ENCODE peak calls at places on chromosomes 11 and 22, in seven cellular contexts. One of them, this sample, is unnamed.

GRCh38 chr11:85766801-85767200 is 44.1 kb downstream of the SYTL2 start:
- DNase-seq in fibroblast of pulmonary artery: no peak
- DNase-seq in adrenal gland: no peak
- DNase-seq in neural progenitor cell: no peak
- DNase-seq in IMR-90: peak; percentile 44
- DNase-seq in cardiac fibroblast: no peak
- DNase-seq in astrocyte: no peak
- DNase-seq in this sample: no peak

GRCh38 chr22:50134481-50134880 is 36.0 kb upstream of the PANX2 start:
- DNase-seq in cardiac fibroblast: no peak
- DNase-seq in adrenal gland: no peak
- DNase-seq in astrocyte: no peak
- DNase-seq in fibroblast of pulmonary artery: no peak
- DNase-seq in IMR-90: no peak
- DNase-seq in neural progenitor cell: no peak
- DNase-seq in this sample: no peak

GRCh38 chr11:83006877-83007330 is 64.8 kb downstream of the RAB30 start:
- DNase-seq in fibroblast of pulmonary artery: no peak
- DNase-seq in adrenal gland: peak; percentile 64
- DNase-seq in cardiac fibroblast: no peak
- DNase-seq in IMR-90: no peak
- DNase-seq in neural progenitor cell: no peak
- DNase-seq in astrocyte: no peak
- DNase-seq in this sample: no peak

GRCh38 chr11:128717581-128717980 is 23.7 kb downstream of the FLI1 start:
- DNase-seq in astrocyte: no peak
- DNase-seq in fibroblast of pulmonary artery: no peak
- DNase-seq in cardiac fibroblast: no peak
- DNase-seq in IMR-90: no peak
- DNase-seq in neural progenitor cell: no peak
- DNase-seq in adrenal gland: no peak
- DNase-seq in this sample: no peak

GRCh38 chr11:111119751-111120150 is 125.8 kb upstream of the POU2AF2 start:
- DNase-seq in cardiac fibroblast: peak; percentile 11
- DNase-seq in astrocyte: no peak
- DNase-seq in adrenal gland: no peak
- DNase-seq in IMR-90: no peak
- DNase-seq in neural progenitor cell: no peak
- DNase-seq in fibroblast of pulmonary artery: no peak
- DNase-seq in this sample: no peak

GRCh38 chr11:111427471-111427912 is 48.4 kb upstream of the POU2AF1 start:
- DNase-seq in astrocyte: no peak
- DNase-seq in IMR-90: no peak
- DNase-seq in cardiac fibroblast: no peak
- DNase-seq in adrenal gland: no peak
- DNase-seq in fibroblast of pulmonary artery: no peak
- DNase-seq in neural progenitor cell: no peak
- DNase-seq in this sample: peak; percentile 27

GRCh38 chr11:124867700-124868099 is 2.5 kb downstream of the ROBO3 start:
- DNase-seq in neural progenitor cell: peak; percentile 78
- DNase-seq in cardiac fibroblast: peak; percentile 49
- DNase-seq in adrenal gland: peak; percentile 42
- DNase-seq in IMR-90: peak; percentile 32
- DNase-seq in astrocyte: no peak
- DNase-seq in fibroblast of pulmonary artery: peak; percentile 52
- DNase-seq in this sample: peak; percentile 39

GRCh38 chr11:128964463-128964930 is 21.8 kb upstream of the TP53AIP1 start:
- DNase-seq in adrenal gland: no peak
- DNase-seq in cardiac fibroblast: no peak
- DNase-seq in IMR-90: no peak
- DNase-seq in fibroblast of pulmonary artery: no peak
- DNase-seq in astrocyte: no peak
- DNase-seq in neural progenitor cell: no peak
- DNase-seq in this sample: no peak

GRCh38 chr22:49243965-49244364 is 583.7 kb downstream of the BRD1 start:
- DNase-seq in adrenal gland: no peak
- DNase-seq in IMR-90: no peak
- DNase-seq in fibroblast of pulmonary artery: no peak
- DNase-seq in cardiac fibroblast: no peak
- DNase-seq in astrocyte: no peak
- DNase-seq in neural progenitor cell: no peak
- DNase-seq in this sample: no peak

GRCh38 chr11:87219266-87219665 is 181.5 kb downstream of the TMEM135 start:
- DNase-seq in adrenal gland: no peak
- DNase-seq in cardiac fibroblast: peak; percentile 10
- DNase-seq in neural progenitor cell: peak; percentile 5
- DNase-seq in astrocyte: peak; percentile 7
- DNase-seq in IMR-90: no peak
- DNase-seq in fibroblast of pulmonary artery: no peak
- DNase-seq in this sample: no peak

GRCh38 chr11:78078218-78079167 is 1.2 kb downstream of the NDUFC2 start:
- DNase-seq in fibroblast of pulmonary artery: no peak
- DNase-seq in neural progenitor cell: peak; percentile 21
- DNase-seq in astrocyte: no peak
- DNase-seq in adrenal gland: no peak
- DNase-seq in IMR-90: no peak
- DNase-seq in cardiac fibroblast: no peak
- DNase-seq in this sample: no peak

GRCh38 chr11:2589538-2589934 is 110.3 kb downstream of the KCNQ1OT1 start:
- DNase-seq in astrocyte: no peak
- DNase-seq in cardiac fibroblast: no peak
- DNase-seq in fibroblast of pulmonary artery: no peak
- DNase-seq in IMR-90: no peak
- DNase-seq in neural progenitor cell: no peak
- DNase-seq in adrenal gland: peak; percentile 23
- DNase-seq in this sample: no peak

GRCh38 chr11:17458268-17458667 is 18.4 kb downstream of the ABCC8 start:
- DNase-seq in cardiac fibroblast: no peak
- DNase-seq in fibroblast of pulmonary artery: no peak
- DNase-seq in neural progenitor cell: no peak
- DNase-seq in IMR-90: no peak
- DNase-seq in astrocyte: no peak
- DNase-seq in adrenal gland: no peak
- DNase-seq in this sample: no peak

GRCh38 chr11:110172666-110173065 is 79.5 kb downstream of the ZC3H12C start:
- DNase-seq in cardiac fibroblast: no peak
- DNase-seq in astrocyte: no peak
- DNase-seq in IMR-90: peak; percentile 22
- DNase-seq in adrenal gland: no peak
- DNase-seq in fibroblast of pulmonary artery: no peak
- DNase-seq in neural progenitor cell: no peak
- DNase-seq in this sample: no peak

GRCh38 chr11:407651-408080 is 7.1 kb downstream of the SIGIRR start:
- DNase-seq in fibroblast of pulmonary artery: no peak
- DNase-seq in astrocyte: no peak
- DNase-seq in cardiac fibroblast: no peak
- DNase-seq in IMR-90: no peak
- DNase-seq in adrenal gland: no peak
- DNase-seq in neural progenitor cell: no peak
- DNase-seq in this sample: no peak

GRCh38 chr11:131827440-131827839 is 457.0 kb downstream of the NTM start:
- DNase-seq in adrenal gland: no peak
- DNase-seq in IMR-90: no peak
- DNase-seq in cardiac fibroblast: no peak
- DNase-seq in astrocyte: no peak
- DNase-seq in neural progenitor cell: no peak
- DNase-seq in fibroblast of pulmonary artery: no peak
- DNase-seq in this sample: no peak

GRCh38 chr22:17281026-17281809 is 62.0 kb upstream of the ADA2 start:
- DNase-seq in astrocyte: no peak
- DNase-seq in neural progenitor cell: no peak
- DNase-seq in adrenal gland: no peak
- DNase-seq in IMR-90: no peak
- DNase-seq in cardiac fibroblast: no peak
- DNase-seq in fibroblast of pulmonary artery: no peak
- DNase-seq in this sample: no peak

GRCh38 chr11:32829680-32830412 is at the start of gene PRRG4:
- DNase-seq in IMR-90: peak; percentile 16
- DNase-seq in astrocyte: peak; percentile 26
- DNase-seq in neural progenitor cell: peak; percentile 82
- DNase-seq in fibroblast of pulmonary artery: peak; percentile 33
- DNase-seq in adrenal gland: peak; percentile 64
- DNase-seq in cardiac fibroblast: peak; percentile 41
- DNase-seq in this sample: peak; percentile 91

GRCh38 chr11:86896486-86896885 is 58.7 kb downstream of the FZD4 start:
- DNase-seq in adrenal gland: no peak
- DNase-seq in neural progenitor cell: no peak
- DNase-seq in cardiac fibroblast: peak; percentile 78
- DNase-seq in fibroblast of pulmonary artery: peak; percentile 70
- DNase-seq in astrocyte: peak; percentile 70
- DNase-seq in IMR-90: peak; percentile 81
- DNase-seq in this sample: no peak

GRCh38 chr11:57787920-57788716 is 26.5 kb downstream of the CTNND1 start:
- DNase-seq in fibroblast of pulmonary artery: no peak
- DNase-seq in neural progenitor cell: peak; percentile 36
- DNase-seq in cardiac fibroblast: no peak
- DNase-seq in adrenal gland: peak; percentile 33
- DNase-seq in astrocyte: no peak
- DNase-seq in IMR-90: no peak
- DNase-seq in this sample: peak; percentile 99

GRCh38 chr22:32080904-32081303 is 37.8 kb downstream of the SLC5A1 start:
- DNase-seq in adrenal gland: peak; percentile 53
- DNase-seq in cardiac fibroblast: peak; percentile 73
- DNase-seq in IMR-90: peak; percentile 47
- DNase-seq in astrocyte: peak; percentile 27
- DNase-seq in fibroblast of pulmonary artery: peak; percentile 72
- DNase-seq in neural progenitor cell: peak; percentile 56
- DNase-seq in this sample: peak; percentile 82
- TF ChIP-seq CTCF in adrenal gland: peak; percentile 62
- TF ChIP-seq CTCF in cardiac fibroblast: peak; percentile 84
- TF ChIP-seq CTCF in IMR-90: peak; percentile 56
- TF ChIP-seq CTCF in astrocyte: peak; percentile 58
- TF ChIP-seq CTCF in fibroblast of pulmonary artery: peak; percentile 82
- TF ChIP-seq CTCF in neural progenitor cell: peak; percentile 70
- TF ChIP-seq CTCF in this sample: peak; percentile 91

GRCh38 chr22:37269930-37270678 is 12.2 kb upstream of the CYTH4 start:
- DNase-seq in neural progenitor cell: no peak
- DNase-seq in adrenal gland: no peak
- DNase-seq in IMR-90: no peak
- DNase-seq in cardiac fibroblast: no peak
- DNase-seq in fibroblast of pulmonary artery: no peak
- DNase-seq in astrocyte: no peak
- DNase-seq in this sample: no peak

GRCh38 chr22:37263966-37264887 is 18.1 kb upstream of the CYTH4 start:
- DNase-seq in cardiac fibroblast: no peak
- DNase-seq in adrenal gland: no peak
- DNase-seq in fibroblast of pulmonary artery: no peak
- DNase-seq in IMR-90: no peak
- DNase-seq in neural progenitor cell: no peak
- DNase-seq in astrocyte: no peak
- DNase-seq in this sample: peak; percentile 48

GRCh38 chr22:37267661-37268413 is 14.5 kb upstream of the CYTH4 start:
- DNase-seq in adrenal gland: no peak
- DNase-seq in IMR-90: peak; percentile 38
- DNase-seq in cardiac fibroblast: no peak
- DNase-seq in astrocyte: no peak
- DNase-seq in neural progenitor cell: no peak
- DNase-seq in fibroblast of pulmonary artery: no peak
- DNase-seq in this sample: no peak

GRCh38 chr22:37267128-37267587 is 15.2 kb upstream of the CYTH4 start:
- DNase-seq in astrocyte: no peak
- DNase-seq in adrenal gland: no peak
- DNase-seq in neural progenitor cell: peak; percentile 88
- DNase-seq in fibroblast of pulmonary artery: no peak
- DNase-seq in cardiac fibroblast: peak; percentile 49
- DNase-seq in IMR-90: no peak
- DNase-seq in this sample: no peak

DNA sequence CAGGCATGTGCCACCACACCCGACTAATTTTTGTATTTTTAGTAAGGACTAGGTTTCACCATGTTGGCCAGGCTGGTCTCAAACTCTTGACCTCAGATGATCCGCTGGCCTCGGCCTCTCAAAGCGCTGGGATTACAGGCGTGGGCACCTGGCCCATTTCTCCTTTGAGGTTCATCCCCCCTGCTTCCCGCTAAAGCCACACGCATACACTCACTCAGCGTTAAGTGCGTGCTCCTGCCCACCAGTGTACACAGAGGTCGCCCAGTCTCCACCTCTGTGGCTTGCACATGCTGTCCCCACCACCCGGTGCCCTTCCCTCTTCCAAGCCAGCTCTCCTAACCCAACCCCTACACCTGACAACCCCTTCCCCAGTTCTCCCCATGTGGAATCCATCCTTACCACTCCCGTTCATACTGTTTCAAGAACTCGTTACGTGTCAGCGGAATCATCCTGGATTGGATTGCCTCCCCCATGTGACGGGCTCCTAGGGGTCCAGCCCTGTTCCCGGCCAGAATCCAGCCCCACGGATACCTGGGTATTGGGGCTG is 15.7 kb upstream of the CYTH4 start:
- DNase-seq in cardiac fibroblast: no peak
- DNase-seq in fibroblast of pulmonary artery: no peak
- DNase-seq in neural progenitor cell: no peak
- DNase-seq in astrocyte: no peak
- DNase-seq in adrenal gland: no peak
- DNase-seq in IMR-90: no peak
- DNase-seq in this sample: no peak
- H3K4me3 ChIP-seq in cardiac fibroblast: peak overlapping the region; percentile 52
- H3K4me3 ChIP-seq in fibroblast of pulmonary artery: peak overlapping the region; percentile 49
- H3K4me3 ChIP-seq in neural progenitor cell: no peak overlapping the region
- H3K4me3 ChIP-seq in astrocyte: peak overlapping the region; percentile 41
- H3K4me3 ChIP-seq in adrenal gland: peak overlapping the region; percentile 64
- H3K4me3 ChIP-seq in IMR-90: no peak overlapping the region
- H3K4me3 ChIP-seq in this sample: no peak overlapping the region

GRCh38 chr11:103108933-103109817 is at the start of gene DYNC2H1:
- DNase-seq in adrenal gland: peak; percentile 88
- DNase-seq in cardiac fibroblast: peak; percentile 95
- DNase-seq in neural progenitor cell: peak; percentile 98
- DNase-seq in IMR-90: peak; percentile 91
- DNase-seq in fibroblast of pulmonary artery: peak; percentile 95
- DNase-seq in astrocyte: peak; percentile 85
- DNase-seq in this sample: peak; percentile 95
- TF ChIP-seq CTCF in adrenal gland: peak; percentile 49
- TF ChIP-seq CTCF in cardiac fibroblast: peak; percentile 57
- TF ChIP-seq CTCF in neural progenitor cell: peak; percentile 65
- TF ChIP-seq CTCF in IMR-90: peak; percentile 59
- TF ChIP-seq CTCF in fibroblast of pulmonary artery: peak; percentile 50
- TF ChIP-seq CTCF in astrocyte: peak; percentile 48
- TF ChIP-seq CTCF in this sample: peak; percentile 54

DNA sequence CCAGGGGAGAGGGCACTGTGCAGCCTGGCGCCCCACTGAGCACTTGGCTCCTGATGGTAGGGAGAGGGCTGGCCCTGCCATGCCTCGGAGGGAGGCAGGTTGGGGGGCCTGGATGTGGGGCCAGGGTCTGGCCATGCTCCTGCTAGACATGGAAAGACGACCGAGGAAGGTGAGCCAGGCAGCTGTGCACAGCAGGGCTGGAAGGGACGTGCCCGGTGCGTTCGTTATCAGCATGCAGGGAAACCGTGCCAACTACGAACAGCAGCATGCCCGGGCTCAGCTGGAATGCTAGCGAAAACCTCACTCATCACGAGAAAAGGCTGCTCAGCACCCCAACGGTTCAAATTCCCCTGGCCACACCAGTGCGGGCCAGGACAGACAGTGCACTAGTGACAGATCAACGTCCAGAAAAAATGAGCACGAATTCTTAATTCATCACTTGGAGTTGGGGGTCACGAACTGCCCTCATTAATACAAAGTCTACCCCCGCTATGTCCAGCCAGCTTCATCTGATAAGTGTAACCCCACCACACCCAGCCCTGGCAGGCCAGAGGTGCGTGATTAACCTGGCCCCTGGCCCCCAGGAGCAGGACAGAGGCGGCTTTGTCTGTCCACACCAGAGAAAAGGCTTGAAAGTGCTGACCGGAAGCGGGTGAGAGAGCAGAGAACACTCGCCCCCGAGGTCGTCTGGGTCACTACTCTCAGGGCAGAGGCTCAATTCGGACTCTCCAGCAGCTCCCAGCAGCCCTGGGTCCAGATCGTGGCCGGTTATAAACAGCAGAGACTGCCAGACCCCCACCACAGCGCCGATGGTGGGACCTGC is 84.2 kb downstream of the CELSR1 start:
- DNase-seq in adrenal gland: no peak
- DNase-seq in fibroblast of pulmonary artery: peak; percentile 4
- DNase-seq in astrocyte: no peak
- DNase-seq in cardiac fibroblast: peak; percentile 24
- DNase-seq in IMR-90: no peak
- DNase-seq in neural progenitor cell: no peak
- DNase-seq in this sample: peak; percentile 90
- H3K4me3 ChIP-seq in adrenal gland: no peak overlapping the region
- H3K4me3 ChIP-seq in fibroblast of pulmonary artery: no peak overlapping the region
- H3K4me3 ChIP-seq in astrocyte: no peak overlapping the region
- H3K4me3 ChIP-seq in cardiac fibroblast: no peak overlapping the region
- H3K4me3 ChIP-seq in IMR-90: no peak overlapping the region
- H3K4me3 ChIP-seq in neural progenitor cell: no peak overlapping the region
- H3K4me3 ChIP-seq in this sample: no peak overlapping the region

This sample was measured in epithelial cell of esophagus.